ENCODE peak calls at places on chromosomes 13 and 19, in six cellular contexts. A is mesenchymal stem cell, M is neuronal stem cell, W is H9, S is H1, B is trophoblast cell. O is an unnamed sample.

GRCh38 chr19:17385878-17386611 is 8.0 kb downstream of the CCDC194 start:
- DNase-seq in A (peak; percentile 57), M (no peak), W (peak; percentile 89), S (no peak), B (peak; percentile 32), O (peak; percentile 30)

GRCh38 chr13:84139561-84140158 is 257.4 kb upstream of the SLITRK1 start:
- DNase-seq in A (no peak), M (no peak), W (no peak), S (no peak), B (no peak), O (no peak)

GRCh38 chr13:99542788-99543406 is 41.6 kb downstream of the TM9SF2 start:
- DNase-seq in A (no peak), M (no peak), W (no peak), S (no peak), B (no peak), O (no peak)

GRCh38 chr13:94674609-94675348 is 37.6 kb downstream of the SOX21 start:
- DNase-seq in A (peak; percentile 41), M (peak; percentile 69), W (peak; percentile 67), S (no peak), B (peak; percentile 52), O (peak; percentile 30)

GRCh38 chr13:89726690-89727435 is 1620.6 kb upstream of the MIR17HG start:
- DNase-seq in A (peak; percentile 57), M (no peak), W (no peak), S (no peak), B (no peak), O (peak; percentile 46)

GRCh38 chr13:75763511-75763910 is 127.4 kb downstream of the LMO7 start:
- DNase-seq in A (no peak), M (no peak), W (no peak), S (no peak), B (no peak), O (no peak)

GRCh38 chr13:43787998-43788397 is 1.2 kb upstream of the ENOX1 start:
- DNase-seq in A (peak; percentile 78), M (peak; percentile 38), W (no peak), S (no peak), B (no peak), O (peak; percentile 52)

GRCh38 chr13:96089749-96090239 is at the start of gene HS6ST3:
- DNase-seq in A (peak; percentile 7), M (peak; percentile 57), W (peak; percentile 79), S (peak; percentile 38), B (peak; percentile 27), O (no peak)

GRCh38 chr13:99215466-99215865 is 14.8 kb downstream of the UBAC2 start:
- DNase-seq in A (no peak), M (no peak), W (peak; percentile 43), S (no peak), B (no peak), O (no peak)

GRCh38 chr13:49499889-49500660 is 4.3 kb downstream of the PHF11 start:
- DNase-seq in A (peak; percentile 93), M (no peak), W (no peak), S (no peak), B (no peak), O (peak; percentile 90)

GRCh38 chr13:93549326-93549855 is 322.8 kb downstream of the GPC6 start:
- DNase-seq in A (no peak), M (no peak), W (no peak), S (no peak), B (no peak), O (no peak)

GRCh38 chr19:38721496-38721895 is 22.8 kb downstream of the CAPN12 start:
- DNase-seq in A (no peak), M (no peak), W (no peak), S (no peak), B (no peak), O (no peak)
- H3K27ac ChIP-seq in A (peak overlapping the region; percentile 13), M (peak overlapping the region; percentile 75), W (no peak overlapping the region), S (no peak overlapping the region), B (no peak overlapping the region), O (no peak overlapping the region)

GRCh38 chr13:51550151-51550550 is 34.1 kb upstream of the WDFY2 start:
- DNase-seq in A (no peak), M (no peak), W (no peak), S (no peak), B (no peak), O (no peak)

GRCh38 chr13:51549050-51549449 is 35.2 kb upstream of the WDFY2 start:
- DNase-seq in A (no peak), M (no peak), W (no peak), S (no peak), B (no peak), O (no peak)

GRCh38 chr13:51549593-51549992 is 34.7 kb upstream of the WDFY2 start:
- DNase-seq in A (no peak), M (no peak), W (no peak), S (no peak), B (no peak), O (no peak)

GRCh38 chr13:51551446-51551845 is 32.8 kb upstream of the WDFY2 start:
- DNase-seq in A (no peak), M (no peak), W (no peak), S (no peak), B (no peak), O (no peak)

GRCh38 chr13:51552027-51552426 is 32.2 kb upstream of the WDFY2 start:
- DNase-seq in A (no peak), M (no peak), W (no peak), S (no peak), B (no peak), O (no peak)
- H3K14ac ChIP-seq in A (no peak overlapping the region), M (no peak overlapping the region), W (no peak overlapping the region), S (no peak overlapping the region), B (no peak overlapping the region), O (no peak overlapping the region)

GRCh38 chr13:105612541-105612940 is 922.9 kb downstream of the EFNB2 start:
- DNase-seq in A (no peak), M (no peak), W (no peak), S (no peak), B (no peak), O (no peak)
- H3K27ac ChIP-seq in A (no peak overlapping the region), M (no peak overlapping the region), W (no peak overlapping the region), S (no peak overlapping the region), B (peak overlapping the region; percentile 24), O (no peak overlapping the region)

DNA sequence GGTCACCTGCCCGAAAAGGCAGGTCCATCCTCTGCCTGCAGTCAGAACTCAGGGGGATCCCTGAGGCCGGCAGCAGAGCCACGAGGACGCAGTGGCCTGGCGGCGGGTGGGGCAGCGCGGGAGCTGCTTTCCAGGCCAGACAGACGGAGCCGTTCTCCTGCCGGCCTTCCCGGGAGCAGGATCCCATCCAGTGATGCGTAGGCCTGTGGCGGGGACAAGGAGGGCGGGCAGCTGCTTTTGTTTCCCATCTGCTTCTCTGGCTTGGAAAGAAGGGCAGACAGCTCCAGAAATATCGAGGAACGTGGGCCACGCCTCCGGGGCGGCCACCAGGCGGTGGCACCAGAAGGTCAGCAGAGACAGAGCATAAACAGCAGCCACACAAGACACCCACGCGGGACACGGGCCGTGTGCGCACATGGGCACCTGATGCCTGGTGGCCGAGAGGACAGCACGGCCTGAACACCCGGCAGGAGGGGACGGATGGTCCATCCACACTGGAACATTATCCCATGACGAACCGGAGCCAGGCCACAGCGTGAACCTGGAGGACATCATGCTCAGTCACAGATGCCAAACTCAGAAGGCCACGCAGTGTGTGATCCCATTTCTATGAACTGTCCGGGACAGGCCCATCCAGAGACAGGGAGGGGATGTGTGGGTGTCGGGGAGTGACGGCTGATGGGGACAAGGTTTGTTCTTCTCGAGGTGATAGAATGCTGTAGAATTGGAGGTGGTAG is 13.9 kb upstream of the MKNK2 start:
- DNase-seq in A (no peak), M (no peak), W (no peak), S (no peak), B (no peak), O (no peak)
- H3K14ac ChIP-seq in A (peak overlapping the region; percentile 2), M (peak overlapping the region; percentile 63), W (no peak overlapping the region), S (no peak overlapping the region), B (no peak overlapping the region), O (no peak overlapping the region)

GRCh38 chr19:46901701-46902401 is 41.1 kb downstream of the ARHGAP35 start:
- DNase-seq in A (no peak), M (no peak), W (no peak), S (no peak), B (no peak), O (peak; percentile 37)

GRCh38 chr19:46900341-46900740 is 39.5 kb downstream of the ARHGAP35 start:
- DNase-seq in A (no peak), M (no peak), W (no peak), S (no peak), B (no peak), O (no peak)

GRCh38 chr19:46898731-46899130 is 37.9 kb downstream of the ARHGAP35 start:
- DNase-seq in A (peak; percentile 41), M (no peak), W (no peak), S (no peak), B (no peak), O (peak; percentile 76)

GRCh38 chr19:46892252-46893179 is 31.7 kb downstream of the ARHGAP35 start:
- DNase-seq in A (no peak), M (no peak), W (no peak), S (no peak), B (no peak), O (no peak)

DNA sequence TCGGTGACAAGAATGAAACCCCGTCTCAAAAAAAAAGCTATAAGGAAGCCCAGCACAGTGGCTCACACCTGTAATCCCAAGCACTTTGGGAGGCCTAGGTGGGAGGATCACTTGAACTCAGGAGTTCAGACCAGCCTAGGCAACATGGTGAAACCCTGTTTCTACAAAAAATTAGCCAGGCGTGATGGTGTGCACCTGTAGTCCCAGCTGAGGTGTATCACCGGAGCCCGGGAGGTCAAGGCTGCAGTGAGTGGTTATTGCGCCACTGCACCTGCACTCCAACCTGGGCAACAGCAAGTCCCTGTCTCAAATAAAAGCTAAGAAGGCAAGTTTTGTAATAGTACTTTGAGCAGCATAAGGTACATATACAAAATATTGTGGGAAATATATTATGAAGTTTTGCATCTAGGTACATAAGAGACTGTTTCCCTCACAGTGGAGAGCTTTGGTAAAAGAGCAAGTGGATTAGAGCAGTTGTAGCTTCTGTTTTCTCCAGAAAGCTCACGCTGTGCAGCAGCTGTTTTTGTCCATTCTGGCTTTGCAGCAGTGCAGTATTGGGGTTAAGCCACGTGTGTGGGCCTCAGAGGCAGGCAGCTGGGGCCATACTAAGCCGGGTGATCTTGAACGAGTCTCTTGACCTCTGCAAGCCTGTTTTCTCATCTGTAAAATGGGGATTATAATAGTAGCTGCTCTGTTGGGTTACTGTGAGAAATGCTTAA is 35.4 kb downstream of the ARHGAP35 start:
- DNase-seq in A (no peak), M (no peak), W (no peak), S (no peak), B (no peak), O (no peak)
- H3K27ac ChIP-seq in A (no peak overlapping the region), M (no peak overlapping the region), W (no peak overlapping the region), S (no peak overlapping the region), B (no peak overlapping the region), O (no peak overlapping the region)

GRCh38 chr19:49448432-49448786 is 3.2 kb downstream of the PIH1D1 start:
- DNase-seq in A (no peak), M (no peak), W (no peak), S (no peak), B (no peak), O (no peak)
- H3K14ac ChIP-seq in A (no peak overlapping the region), M (peak overlapping the region; percentile 56), W (no peak overlapping the region), S (no peak overlapping the region), B (no peak overlapping the region), O (no peak overlapping the region)

GRCh38 chr13:73765651-73766384 is 368.4 kb downstream of the KLF12 start:
- DNase-seq in A (peak; percentile 65), M (peak; percentile 78), W (peak; percentile 81), S (no peak), B (no peak), O (peak; percentile 58)
- H3K27ac ChIP-seq in A (peak overlapping the region; percentile 82), M (peak overlapping the region; percentile 84), W (peak overlapping the region; percentile 51), S (no peak overlapping the region), B (no peak overlapping the region), O (no peak overlapping the region)

GRCh38 chr19:38850976-38851621 is 1.3 kb upstream of the HNRNPL start:
- DNase-seq in A (no peak), M (peak; percentile 76), W (no peak), S (no peak), B (no peak), O (no peak)
- H3K14ac ChIP-seq in A (peak overlapping the region; percentile 53), M (no peak overlapping the region), W (peak overlapping the region; percentile 71), S (no peak overlapping the region), B (peak overlapping the region; percentile 67), O (peak overlapping the region; percentile 77)

GRCh38 chr19:55550321-55550650 is 4.9 kb upstream of the SBK3 start:
- DNase-seq in A (no peak), M (peak; percentile 59), W (no peak), S (no peak), B (no peak), O (no peak)
- H3K27ac ChIP-seq in A (peak overlapping the region; percentile 98), M (peak overlapping the region; percentile 98), W (no peak overlapping the region), S (no peak overlapping the region), B (no peak overlapping the region), O (peak overlapping the region; percentile 84)

O was measured in IMR-90.